ENCODE peak calls at places on chromosomes 4 and X, in four cellular contexts. One of them, this sample, is unnamed.

GRCh38 chr4:57658673-57659072 is 548.5 kb upstream of the IGFBP7 start:
- DNase-seq in upper lobe of right lung: no peak
- DNase-seq in NCI-H69: no peak
- DNase-seq in NCI-H82: no peak
- DNase-seq in this sample: no peak

GRCh38 chr4:1511441-1512041 is 105.3 kb upstream of the NKX1-1 start:
- DNase-seq in upper lobe of right lung: peak
- DNase-seq in NCI-H69: no peak
- DNase-seq in NCI-H82: peak
- DNase-seq in this sample: no peak

GRCh38 chr4:24032371-24032989 is 142.6 kb upstream of the PPARGC1A start:
- DNase-seq in upper lobe of right lung: no peak
- DNase-seq in NCI-H69: peak
- DNase-seq in NCI-H82: peak
- DNase-seq in this sample: no peak

GRCh38 chrX:111847491-111847890 is 28.5 kb upstream of the TRPC5OS start:
- DNase-seq in upper lobe of right lung: no peak
- DNase-seq in NCI-H69: no peak
- DNase-seq in NCI-H82: no peak
- DNase-seq in this sample: no peak

GRCh38 chr4:181674315-181674714 is 568.9 kb upstream of the TENM3 start:
- DNase-seq in upper lobe of right lung: no peak
- DNase-seq in NCI-H69: no peak
- DNase-seq in NCI-H82: no peak
- DNase-seq in this sample: no peak

GRCh38 chr4:57443308-57444243 is 333.4 kb upstream of the IGFBP7 start:
- DNase-seq in upper lobe of right lung: peak
- DNase-seq in NCI-H69: no peak
- DNase-seq in NCI-H82: no peak
- DNase-seq in this sample: no peak

GRCh38 chr4:682490-683172 is 6.3 kb downstream of the SLC49A3 start:
- DNase-seq in upper lobe of right lung: no peak
- DNase-seq in NCI-H69: no peak
- DNase-seq in NCI-H82: no peak
- DNase-seq in this sample: peak

GRCh38 chr4:7970031-7970946 is 30.6 kb upstream of the AFAP1 start:
- DNase-seq in upper lobe of right lung: no peak
- DNase-seq in NCI-H69: peak
- DNase-seq in NCI-H82: no peak
- DNase-seq in this sample: no peak

GRCh38 chr4:26568446-26568994 is 15.4 kb upstream of the TBC1D19 start:
- DNase-seq in upper lobe of right lung: no peak
- DNase-seq in NCI-H69: no peak
- DNase-seq in NCI-H82: no peak
- DNase-seq in this sample: no peak

GRCh38 chr4:84887824-84888223 is 78.7 kb downstream of the WDFY3 start:
- DNase-seq in upper lobe of right lung: no peak
- DNase-seq in NCI-H69: no peak
- DNase-seq in NCI-H82: no peak
- DNase-seq in this sample: no peak

GRCh38 chr4:99586747-99587146 is 12.1 kb downstream of the MTTP start:
- DNase-seq in upper lobe of right lung: no peak
- DNase-seq in NCI-H69: peak
- DNase-seq in NCI-H82: no peak
- DNase-seq in this sample: no peak

GRCh38 chrX:130125090-130125489 is 14.8 kb upstream of the ELF4 start:
- DNase-seq in upper lobe of right lung: no peak
- DNase-seq in NCI-H69: no peak
- DNase-seq in NCI-H82: no peak
- DNase-seq in this sample: no peak

GRCh38 chrX:57453901-57454300 is 137.9 kb upstream of the ZXDB start:
- DNase-seq in upper lobe of right lung: no peak
- DNase-seq in NCI-H69: peak
- DNase-seq in NCI-H82: peak
- DNase-seq in this sample: no peak

GRCh38 chr4:177012918-177013545 is 220.3 kb upstream of the VEGFC start:
- DNase-seq in upper lobe of right lung: no peak
- DNase-seq in NCI-H69: no peak
- DNase-seq in NCI-H82: no peak
- DNase-seq in this sample: no peak

GRCh38 chrX:86806786-86807185 is 658.5 kb downstream of the DACH2 start:
- DNase-seq in upper lobe of right lung: no peak
- DNase-seq in NCI-H69: peak
- DNase-seq in NCI-H82: peak
- DNase-seq in this sample: no peak

GRCh38 chrX:128754130-128754529 is 701.9 kb upstream of the ACTRT1 start:
- DNase-seq in upper lobe of right lung: no peak
- DNase-seq in NCI-H69: peak
- DNase-seq in NCI-H82: no peak
- DNase-seq in this sample: no peak

GRCh38 chr4:168741281-168742173 is 244.7 kb downstream of the PALLD start:
- DNase-seq in upper lobe of right lung: peak
- DNase-seq in NCI-H69: no peak
- DNase-seq in NCI-H82: no peak
- DNase-seq in this sample: no peak

GRCh38 chr4:75004755-75005668 is 72.1 kb downstream of the PARM1 start:
- DNase-seq in upper lobe of right lung: no peak
- DNase-seq in NCI-H69: peak
- DNase-seq in NCI-H82: no peak
- DNase-seq in this sample: no peak

GRCh38 chr4:26356067-26356466 is 35.3 kb downstream of the RBPJ start:
- DNase-seq in upper lobe of right lung: no peak
- DNase-seq in NCI-H69: no peak
- DNase-seq in NCI-H82: no peak
- DNase-seq in this sample: no peak

GRCh38 chrX:281166-281999 is at the start of gene PLCXD1:
- DNase-seq in upper lobe of right lung: peak
- DNase-seq in NCI-H69: no peak
- DNase-seq in NCI-H82: no peak
- DNase-seq in this sample: peak

GRCh38 chr4:7358100-7358735 is 76.5 kb downstream of the PSAPL1 start:
- DNase-seq in upper lobe of right lung: peak
- DNase-seq in NCI-H69: peak
- DNase-seq in NCI-H82: peak
- DNase-seq in this sample: no peak

GRCh38 chr4:125105561-125105960 is 209.2 kb upstream of the FAT4 start:
- DNase-seq in upper lobe of right lung: no peak
- DNase-seq in NCI-H69: no peak
- DNase-seq in NCI-H82: no peak
- DNase-seq in this sample: no peak

GRCh38 chr4:168585168-168586091 is 88.6 kb downstream of the PALLD start:
- DNase-seq in upper lobe of right lung: peak
- DNase-seq in NCI-H69: peak
- DNase-seq in NCI-H82: peak
- DNase-seq in this sample: peak

GRCh38 chr4:18440527-18441215 is 419.1 kb upstream of the LCORL start:
- DNase-seq in upper lobe of right lung: no peak
- DNase-seq in NCI-H69: peak
- DNase-seq in NCI-H82: no peak
- DNase-seq in this sample: no peak

This sample was measured in RWPE2.